ENCODE peak calls at places on chromosome 11, in eight cellular contexts. D is GM10248, J is esophagus squamous epithelium, A is brain microvascular endothelial cell, K is RWPE1, L is psoas muscle, M is upper lobe of right lung, W is body of pancreas. V is an unnamed sample.

GRCh38 chr11:126927628-126928027 is 72.9 kb downstream of the KIRREL3 start:
- DNase-seq in D (no peak), J (no peak), A (no peak), K (no peak), L (no peak), M (no peak), W (no peak), V (no peak)

GRCh38 chr11:82995754-82996398 is 75.8 kb downstream of the RAB30 start:
- DNase-seq in D (peak), J (no peak), A (peak), K (no peak), L (peak), M (no peak), W (no peak), V (peak)

GRCh38 chr11:113896156-113896879 is 8.3 kb upstream of the HTR3B start:
- DNase-seq in D (peak), J (no peak), A (peak), K (peak), L (no peak), M (no peak), W (peak), V (peak)

GRCh38 chr11:85472953-85473352 is 154.2 kb downstream of the DLG2 start:
- DNase-seq in D (no peak), J (no peak), A (no peak), K (no peak), L (no peak), M (no peak), W (peak), V (no peak)

GRCh38 chr11:12746593-12747097 is 72.4 kb downstream of the TEAD1 start:
- DNase-seq in D (no peak), J (no peak), A (peak), K (peak), L (peak), M (no peak), W (peak), V (peak)

GRCh38 chr11:8032576-8033311 is 45.6 kb downstream of the EIF3F start:
- DNase-seq in D (no peak), J (no peak), A (no peak), K (no peak), L (no peak), M (no peak), W (no peak), V (no peak)

GRCh38 chr11:115905331-115905730 is 401.1 kb upstream of the CADM1 start:
- DNase-seq in D (no peak), J (no peak), A (no peak), K (no peak), L (no peak), M (no peak), W (no peak), V (no peak)

GRCh38 chr11:71156301-71156700 is 96.1 kb downstream of the SHANK2 start:
- DNase-seq in D (no peak), J (no peak), A (no peak), K (no peak), L (no peak), M (no peak), W (no peak), V (no peak)

GRCh38 chr11:33016654-33017053 is 976 bp downstream of the DEPDC7 start:
- DNase-seq in D (no peak), J (no peak), A (no peak), K (no peak), L (no peak), M (no peak), W (no peak), V (no peak)

GRCh38 chr11:35163209-35163608 is 24.2 kb downstream of the CD44 start:
- DNase-seq in D (no peak), J (no peak), A (no peak), K (no peak), L (no peak), M (no peak), W (no peak), V (no peak)

GRCh38 chr11:105900515-105901035 is 121.5 kb downstream of the MSANTD4 start:
- DNase-seq in D (no peak), J (no peak), A (no peak), K (no peak), L (no peak), M (peak), W (no peak), V (no peak)

GRCh38 chr11:46290598-46291309 is 13.3 kb downstream of the CREB3L1 start:
- DNase-seq in D (no peak), J (no peak), A (peak), K (no peak), L (peak), M (peak), W (peak), V (no peak)

GRCh38 chr11:83990160-83990733 is 704.1 kb upstream of the CCDC90B start:
- DNase-seq in D (no peak), J (no peak), A (no peak), K (no peak), L (peak), M (no peak), W (no peak), V (no peak)

GRCh38 chr11:130454495-130455262 is 6.2 kb downstream of the ADAMTS15 start:
- DNase-seq in D (no peak), J (no peak), A (peak), K (no peak), L (no peak), M (no peak), W (no peak), V (no peak)

GRCh38 chr11:111938687-111939160 is 1.6 kb downstream of the DIXDC1 start:
- DNase-seq in D (peak), J (no peak), A (peak), K (no peak), L (no peak), M (no peak), W (no peak), V (peak)

GRCh38 chr11:117861151-117862018 is 15.1 kb downstream of the FXYD6 start:
- DNase-seq in D (no peak), J (no peak), A (no peak), K (peak), L (peak), M (no peak), W (no peak), V (no peak)

GRCh38 chr11:46969379-46969778 is 32.8 kb downstream of the CSTPP1 start:
- DNase-seq in D (no peak), J (no peak), A (no peak), K (no peak), L (no peak), M (no peak), W (no peak), V (no peak)

GRCh38 chr11:65703846-65704245 is 8.2 kb upstream of the KAT5 start:
- DNase-seq in D (no peak), J (no peak), A (no peak), K (no peak), L (no peak), M (no peak), W (no peak), V (no peak)

GRCh38 chr11:132579686-132580085 is 952.6 kb downstream of the OPCML start:
- DNase-seq in D (no peak), J (no peak), A (no peak), K (no peak), L (no peak), M (no peak), W (no peak), V (no peak)

GRCh38 chr11:118918686-118919280 is 6.9 kb downstream of the BCL9L start:
- DNase-seq in D (no peak), J (no peak), A (no peak), K (no peak), L (no peak), M (no peak), W (no peak), V (no peak)

GRCh38 chr11:117584056-117584830 is 212.8 kb downstream of the DSCAML1 start:
- DNase-seq in D (no peak), J (no peak), A (peak), K (peak), L (no peak), M (no peak), W (no peak), V (no peak)

GRCh38 chr11:59754859-59755700 is at the start of gene STX3:
- DNase-seq in D (peak), J (no peak), A (peak), K (peak), L (peak), M (peak), W (peak), V (peak)

GRCh38 chr11:125390949-125391348 is 105.1 kb downstream of the FEZ1 start:
- DNase-seq in D (no peak), J (no peak), A (no peak), K (no peak), L (no peak), M (no peak), W (no peak), V (no peak)

GRCh38 chr11:109729761-109730160 is 307.8 kb downstream of the C11orf87 start:
- DNase-seq in D (no peak), J (no peak), A (no peak), K (no peak), L (no peak), M (no peak), W (peak), V (peak)

GRCh38 chr11:130217632-130218031 is 58.0 kb downstream of the ST14 start:
- DNase-seq in D (no peak), J (no peak), A (no peak), K (no peak), L (no peak), M (peak), W (no peak), V (no peak)

GRCh38 chr11:71080239-71081097 is 171.9 kb downstream of the SHANK2 start:
- DNase-seq in D (peak), J (no peak), A (peak), K (peak), L (no peak), M (peak), W (peak), V (peak)

GRCh38 chr11:117833401-117833891 is 8.9 kb upstream of the FXYD2 start:
- DNase-seq in D (no peak), J (no peak), A (no peak), K (no peak), L (peak), M (peak), W (peak), V (no peak)

GRCh38 chr11:81569999-81570398 is 1163.7 kb downstream of the FAM181B start:
- DNase-seq in D (no peak), J (no peak), A (no peak), K (no peak), L (no peak), M (no peak), W (no peak), V (no peak)

GRCh38 chr11:22466351-22466750 is 128.2 kb downstream of the SLC17A6 start:
- DNase-seq in D (no peak), J (no peak), A (no peak), K (no peak), L (no peak), M (no peak), W (no peak), V (no peak)

GRCh38 chr11:73228268-73229134 is 10.4 kb downstream of the P2RY2 start:
- DNase-seq in D (no peak), J (no peak), A (no peak), K (no peak), L (peak), M (peak), W (no peak), V (no peak)

GRCh38 chr11:114132944-114133394 is 73.5 kb downstream of the ZBTB16 start:
- DNase-seq in D (no peak), J (no peak), A (no peak), K (no peak), L (peak), M (no peak), W (peak), V (no peak)

GRCh38 chr11:126751242-126751641 is 249.3 kb downstream of the KIRREL3 start:
- DNase-seq in D (no peak), J (no peak), A (no peak), K (no peak), L (no peak), M (no peak), W (no peak), V (no peak)

GRCh38 chr11:1349074-1349931 is 39.9 kb upstream of the TOLLIP start:
- DNase-seq in D (no peak), J (no peak), A (no peak), K (no peak), L (peak), M (peak), W (no peak), V (no peak)

GRCh38 chr11:75355051-75355450 is 3.6 kb upstream of the ARRB1 start:
- DNase-seq in D (no peak), J (no peak), A (no peak), K (no peak), L (no peak), M (no peak), W (no peak), V (no peak)

GRCh38 chr11:65981101-65981740 is 19.7 kb downstream of the SART1 start:
- DNase-seq in D (no peak), J (no peak), A (no peak), K (no peak), L (no peak), M (no peak), W (no peak), V (no peak)

GRCh38 chr11:134226806-134227325 is 2.4 kb downstream of the VPS26B start:
- DNase-seq in D (no peak), J (no peak), A (peak), K (no peak), L (no peak), M (no peak), W (no peak), V (no peak)

GRCh38 chr11:57742087-57742452 is 779 bp downstream of the SELENOH start:
- DNase-seq in D (no peak), J (no peak), A (no peak), K (no peak), L (no peak), M (no peak), W (no peak), V (no peak)

GRCh38 chr11:122754553-122755322 is 83.6 kb upstream of the CRTAM start:
- DNase-seq in D (peak), J (no peak), A (no peak), K (no peak), L (no peak), M (no peak), W (no peak), V (peak)

GRCh38 chr11:64271339-64272132 is 12.9 kb downstream of the BAD start:
- DNase-seq in D (peak), J (peak), A (peak), K (peak), L (peak), M (peak), W (peak), V (peak)

GRCh38 chr11:64268028-64268686 is 16.3 kb downstream of the BAD start:
- DNase-seq in D (no peak), J (no peak), A (no peak), K (no peak), L (peak), M (no peak), W (no peak), V (no peak)

GRCh38 chr11:64267207-64267945 is 16.0 kb downstream of the PLCB3 start:
- DNase-seq in D (no peak), J (no peak), A (no peak), K (no peak), L (peak), M (no peak), W (no peak), V (no peak)

GRCh38 chr11:64268687-64269379 is 15.6 kb downstream of the BAD start:
- DNase-seq in D (peak), J (no peak), A (peak), K (no peak), L (peak), M (peak), W (peak), V (peak)

DNA sequence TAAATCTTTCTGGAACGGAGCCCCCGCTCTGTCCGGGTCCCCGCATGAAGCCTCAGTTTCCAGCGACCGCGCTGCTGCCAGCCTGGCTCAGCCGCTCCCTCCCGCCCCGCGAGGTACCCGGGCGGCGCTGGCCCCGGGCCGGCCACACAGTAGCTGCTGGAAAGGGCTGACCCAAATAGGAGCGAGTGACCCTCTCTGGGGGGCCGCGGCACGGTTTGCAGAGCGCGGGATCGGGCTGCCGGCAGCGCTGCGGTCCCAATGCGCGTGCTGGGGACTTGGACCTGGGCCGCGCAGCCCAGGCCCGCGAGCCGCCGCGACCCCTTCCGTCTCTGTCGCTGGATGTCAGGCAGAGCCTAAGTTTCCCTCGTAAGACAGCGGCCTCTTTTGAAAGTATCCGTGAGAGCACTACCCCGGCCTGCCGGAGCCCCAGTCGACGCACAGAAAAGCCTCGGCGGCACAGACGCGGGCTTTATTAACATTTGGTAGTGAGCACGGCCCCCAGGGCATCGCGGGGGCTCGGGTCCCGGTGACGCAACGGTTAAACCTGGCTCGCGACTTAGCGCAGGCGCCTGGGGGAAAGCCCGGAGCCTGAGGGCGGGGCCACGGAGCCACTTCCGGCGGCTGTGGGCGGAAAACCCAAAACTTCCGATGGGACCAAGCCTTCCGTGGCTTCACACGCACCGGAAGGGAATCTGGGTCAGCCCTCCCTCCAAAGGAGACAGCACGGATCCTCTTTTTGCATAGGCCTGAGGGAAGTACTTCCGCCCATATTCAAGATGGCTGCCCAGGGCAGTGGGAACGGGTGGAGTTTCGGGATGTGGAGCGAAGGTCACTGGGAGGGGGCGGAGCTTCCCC is 14.9 kb downstream of the BAD start:
- DNase-seq in D (peak), J (peak), A (peak), K (peak), L (peak), M (peak), W (peak), V (peak)
- TF ChIP-seq CTCF in D (no peak), J (peak), A (no peak), K (no peak), L (peak), M (peak), W (no peak), V (no peak)

GRCh38 chr11:9095421-9095820 is 4.0 kb upstream of the SCUBE2 start:
- DNase-seq in D (no peak), J (no peak), A (no peak), K (no peak), L (no peak), M (no peak), W (no peak), V (peak)
- TF ChIP-seq CTCF in D (peak), J (no peak), A (peak), K (no peak), L (no peak), M (peak), W (no peak), V (peak)

DNA sequence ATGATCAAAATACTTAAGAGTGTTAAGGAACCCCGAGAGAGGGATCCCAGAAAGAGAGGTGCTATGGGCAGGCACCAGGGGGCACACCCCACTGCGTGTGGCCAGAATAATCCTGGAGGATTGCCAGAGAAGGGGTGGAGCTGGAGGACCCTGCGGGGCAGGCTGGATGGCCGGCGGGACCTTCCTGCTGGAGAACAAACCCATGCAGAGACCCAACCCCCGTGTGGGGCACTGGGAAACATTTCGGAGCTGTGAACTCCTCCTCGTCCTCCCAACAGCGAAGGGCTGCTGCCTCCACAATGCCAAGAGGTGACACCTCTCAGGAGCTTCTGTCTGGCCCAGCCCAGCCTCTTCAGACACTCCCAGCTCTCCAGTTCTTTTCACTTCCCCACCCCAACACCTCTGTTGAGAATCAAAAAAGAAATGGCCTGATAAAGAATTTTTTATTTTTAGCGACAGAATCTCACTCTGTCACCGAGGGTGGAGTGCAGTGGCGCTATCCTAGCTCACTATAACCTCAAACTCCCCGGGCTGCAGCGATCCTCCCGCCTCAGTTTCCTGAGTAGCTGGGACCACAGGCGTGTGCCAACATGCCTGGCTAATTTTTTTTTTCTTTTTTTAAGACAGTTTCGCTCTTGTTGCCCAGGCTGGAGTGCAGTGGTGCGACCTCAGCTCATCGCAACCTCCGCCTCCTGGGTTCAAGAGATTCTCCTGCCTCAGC is 25.6 kb downstream of the RHOD start:
- DNase-seq in D (no peak), J (no peak), A (no peak), K (no peak), L (no peak), M (no peak), W (no peak), V (peak)
- TF ChIP-seq CTCF in D (no peak), J (peak), A (peak), K (no peak), L (no peak), M (no peak), W (no peak), V (no peak)

GRCh38 chr11:44318369-44318768 is 8.4 kb upstream of the ALX4 start:
- DNase-seq in D (no peak), J (no peak), A (no peak), K (no peak), L (no peak), M (no peak), W (no peak), V (no peak)

GRCh38 chr11:44316388-44317240 is 6.7 kb upstream of the ALX4 start:
- DNase-seq in D (no peak), J (no peak), A (no peak), K (no peak), L (no peak), M (peak), W (no peak), V (no peak)

GRCh38 chr11:44314733-44315132 is 4.8 kb upstream of the ALX4 start:
- DNase-seq in D (no peak), J (no peak), A (no peak), K (no peak), L (no peak), M (no peak), W (no peak), V (no peak)

GRCh38 chr11:44313701-44314489 is 4.0 kb upstream of the ALX4 start:
- DNase-seq in D (no peak), J (no peak), A (no peak), K (no peak), L (no peak), M (peak), W (no peak), V (no peak)

GRCh38 chr11:44315947-44316387 is 6.0 kb upstream of the ALX4 start:
- DNase-seq in D (no peak), J (no peak), A (peak), K (no peak), L (peak), M (peak), W (no peak), V (no peak)
- TF ChIP-seq CTCF in D (no peak), J (no peak), A (peak), K (no peak), L (no peak), M (no peak), W (no peak), V (no peak)

V was measured in GM12865.